ENCODE peak calls at places on chromosomes 4 and X, in ten cellular contexts. I is adrenal gland, Q is mammary epithelial cell, L is astrocyte, Z is Caco-2, K is PC-3, O is lower lobe of right lung, C is stomach, F is endodermal cell, Y is prostate gland. G is an unnamed sample. For H3K4me1 and H3K9me3, the result is how much of the 10 kb centered on the place peaks cover.

GRCh38 chr4:86730310-86730709 is 118.9 kb downstream of the SLC10A6 start:
- DNase-seq in Z (no peak), O (no peak), L (no peak), F (peak), C (no peak), K (no peak), Y (no peak), I (no peak), Q (no peak), G (no peak)

GRCh38 chrX:3663576-3664290 is 49.7 kb downstream of the PRKX start:
- DNase-seq in I (peak), K (no peak), F (no peak), Z (no peak), O (peak), L (no peak), Y (no peak), C (no peak), Q (no peak), G (no peak)

GRCh38 chrX:11967986-11968385 is 170.3 kb upstream of the FRMPD4 start:
- DNase-seq in I (no peak), C (no peak), Y (no peak), L (peak), F (no peak), Q (peak), O (no peak), K (peak), Z (no peak), G (no peak)

GRCh38 chr4:75990129-75990528 is 616 bp downstream of the SDAD1 start:
- DNase-seq in F (no peak), I (no peak), C (no peak), Y (no peak), L (no peak), Z (no peak), Q (peak), O (no peak), K (no peak), G (peak)

GRCh38 chrX:19017271-19017670 is 33.4 kb upstream of the PHKA2 start:
- DNase-seq in Q (no peak), L (no peak), O (no peak), I (no peak), F (peak), C (no peak), Z (peak), Y (no peak), K (peak), G (peak)

GRCh38 chr4:170721812-170722373 is 632.1 kb upstream of the AADAT start:
- DNase-seq in L (no peak), O (no peak), Q (no peak), Y (no peak), F (no peak), C (no peak), Z (no peak), I (no peak), K (no peak), G (no peak)

GRCh38 chr4:175671491-175671934 is 140.6 kb downstream of the GPM6A start:
- DNase-seq in F (peak), Y (no peak), K (peak), I (no peak), Q (no peak), L (peak), C (no peak), O (no peak), Z (peak), G (no peak)

GRCh38 chrX:22314211-22314610 is 41.5 kb downstream of the CBLL2 start:
- DNase-seq in O (no peak), K (peak), Q (peak), I (no peak), Z (no peak), L (no peak), Y (no peak), C (no peak), F (no peak), G (no peak)

GRCh38 chr4:76007089-76007559 is at the start of gene CXCL9:
- DNase-seq in Z (peak), I (no peak), Y (no peak), Q (peak), F (no peak), O (no peak), L (no peak), K (peak), C (no peak), G (no peak)

GRCh38 chrX:45623266-45623665 is 422.6 kb upstream of the DIPK2B start:
- DNase-seq in Z (no peak), Q (peak), I (no peak), L (peak), K (peak), C (no peak), O (no peak), F (no peak), Y (no peak), G (no peak)

GRCh38 chr4:123158576-123158975 is 236.2 kb upstream of the NUDT6 start:
- DNase-seq in K (no peak), F (no peak), Q (peak), O (no peak), I (no peak), L (no peak), Z (no peak), Y (no peak), C (no peak), G (no peak)

GRCh38 chr4:20019310-20020015 is 232.2 kb upstream of the SLIT2 start:
- DNase-seq in K (peak), O (no peak), F (no peak), C (no peak), I (no peak), Q (no peak), Y (no peak), Z (no peak), L (peak), G (no peak)

DNA sequence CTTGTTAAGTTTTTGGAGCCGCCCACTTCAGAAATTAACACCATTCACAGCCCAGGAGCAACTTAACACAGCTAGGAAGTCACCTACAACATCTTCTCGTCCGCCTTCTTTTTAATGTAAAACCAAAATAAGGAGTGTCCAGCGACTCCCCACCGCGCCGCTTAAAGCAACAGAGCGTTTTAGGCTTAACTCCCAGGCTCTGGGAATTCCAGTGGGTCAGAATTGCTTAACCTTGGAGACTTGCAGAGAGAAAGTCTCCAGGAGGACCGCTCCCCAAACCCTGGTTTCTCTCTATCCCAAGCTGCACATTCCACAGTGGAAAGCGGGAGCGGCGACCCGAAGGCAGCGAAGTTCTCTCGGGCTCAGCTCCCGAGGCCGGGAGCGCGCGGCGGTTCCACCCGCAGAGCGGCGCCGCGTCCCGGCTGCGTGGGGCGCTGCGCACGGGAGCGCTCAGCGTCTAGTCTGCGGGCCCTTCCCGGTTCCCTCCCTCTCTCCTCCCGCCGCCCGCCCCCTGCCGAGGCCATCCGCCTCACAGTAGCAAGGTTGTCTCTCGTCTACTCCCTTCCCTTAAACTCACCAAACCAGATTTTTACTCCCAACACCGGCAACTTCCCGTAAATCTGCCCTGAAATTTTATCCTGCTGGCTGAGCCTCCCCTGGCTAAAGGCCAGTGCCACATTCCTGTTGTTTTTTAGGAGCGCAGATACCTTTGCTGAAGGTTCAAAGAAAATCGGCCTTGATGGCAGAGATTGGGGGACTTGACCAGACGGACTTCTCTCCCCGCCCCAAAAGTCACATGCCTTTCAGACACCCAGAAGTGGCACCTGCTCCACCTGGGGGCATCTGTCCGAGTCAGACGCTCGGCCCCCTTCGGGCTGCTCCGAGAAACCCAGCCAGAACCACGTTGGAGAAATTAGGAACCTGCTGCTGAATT is at the start of gene RBM47:
- DNase-seq in C (peak), L (peak), K (peak), Q (peak), F (peak), I (peak), Y (peak), Z (peak), O (peak), G (peak)
- TF ChIP-seq CTCF in C (no peak), L (no peak), K (no peak), Q (peak), F (peak), I (no peak), Y (no peak), Z (no peak), O (peak), G (peak)

GRCh38 chr4:184368290-184368689 is 106.1 kb downstream of the IRF2 start:
- DNase-seq in C (no peak), L (no peak), Q (no peak), Y (no peak), Z (no peak), F (peak), K (no peak), I (no peak), O (no peak), G (no peak)

GRCh38 chr4:184370711-184371389 is 103.5 kb downstream of the IRF2 start:
- DNase-seq in F (peak), Y (no peak), I (no peak), Q (no peak), K (no peak), Z (no peak), L (peak), O (no peak), C (no peak), G (peak)

GRCh38 chr4:184371390-184371787 is 103.0 kb downstream of the IRF2 start:
- DNase-seq in K (no peak), L (no peak), Z (no peak), Q (no peak), I (no peak), O (no peak), C (no peak), Y (no peak), F (peak), G (no peak)

GRCh38 chr4:184368731-184369130 is 105.6 kb downstream of the IRF2 start:
- DNase-seq in Z (no peak), F (no peak), L (no peak), Q (no peak), C (no peak), O (no peak), K (no peak), Y (no peak), I (no peak), G (no peak)

DNA sequence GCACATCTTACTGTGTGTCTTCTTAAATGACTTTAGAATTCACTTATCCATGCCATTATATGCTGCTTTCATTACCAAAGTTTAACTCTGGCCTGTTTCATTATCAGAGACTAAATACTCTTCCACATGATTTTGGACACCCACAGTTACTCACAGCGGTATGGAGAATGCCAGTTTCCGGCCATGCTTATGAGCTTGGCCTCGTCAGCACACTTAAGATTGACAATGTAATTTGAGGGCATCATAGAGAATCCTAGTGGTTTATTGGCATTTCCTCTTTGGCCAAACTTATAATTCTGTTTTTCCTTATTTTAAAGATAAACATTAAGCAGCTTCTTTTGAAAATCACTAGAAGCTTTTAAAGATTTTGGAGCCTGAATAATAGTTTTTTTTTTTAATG is 104.5 kb downstream of the IRF2 start:
- DNase-seq in Q (no peak), K (no peak), L (peak), F (no peak), C (no peak), Z (no peak), O (no peak), I (no peak), Y (no peak), G (no peak)
- H3K4me1 ChIP-seq in Q (under half), K (under half), L (under half), F (under half), C (under half), Z (under half), O (under half), I (under half), Y (under half), G (under half)

GRCh38 chr4:271492-272103 is 33.7 kb downstream of the ZNF732 start:
- DNase-seq in Y (no peak), O (no peak), K (no peak), C (no peak), Z (no peak), F (no peak), Q (no peak), I (no peak), L (no peak), G (no peak)
- H3K9me3 ChIP-seq in Y (under half), O (half or more), K (under half), C (half or more), Z (under half), F (half or more), Q (under half), I (half or more), L (under half), G (under half)

GRCh38 chr4:126582737-126583136 is 1050.0 kb upstream of the INTU start:
- DNase-seq in Z (no peak), C (no peak), K (peak), O (no peak), Y (no peak), Q (peak), I (no peak), L (no peak), F (peak), G (no peak)
- TF ChIP-seq CTCF in Z (no peak), C (no peak), K (peak), O (no peak), Y (no peak), Q (peak), I (no peak), L (no peak), F (peak), G (peak)

GRCh38 chrX:38664285-38664684 is 102.9 kb downstream of the TSPAN7 start:
- DNase-seq in Y (no peak), L (peak), Q (peak), I (no peak), F (peak), Z (peak), K (peak), O (no peak), C (no peak), G (peak)

GRCh38 chrX:38661561-38661960 is 100.2 kb downstream of the TSPAN7 start:
- DNase-seq in Z (no peak), I (no peak), K (no peak), F (no peak), O (no peak), C (no peak), Q (no peak), Y (no peak), L (no peak), G (no peak)

GRCh38 chrX:38657562-38657961 is 96.2 kb downstream of the TSPAN7 start:
- DNase-seq in Q (no peak), C (no peak), Y (no peak), Z (no peak), K (no peak), I (no peak), O (no peak), F (no peak), L (no peak), G (no peak)

GRCh38 chrX:38662640-38663039 is 101.3 kb downstream of the TSPAN7 start:
- DNase-seq in K (no peak), L (no peak), Q (no peak), O (no peak), Z (no peak), F (no peak), Y (no peak), I (no peak), C (no peak), G (no peak)

GRCh38 chrX:38660395-38661179 is 99.2 kb downstream of the TSPAN7 start:
- DNase-seq in O (no peak), I (no peak), C (no peak), K (no peak), Q (no peak), L (no peak), F (no peak), Y (no peak), Z (no peak), G (no peak)
- H3K4me1 ChIP-seq in O (under half), I (under half), C (under half), K (under half), Q (under half), L (under half), F (under half), Y (under half), Z (under half), G (under half)

DNA sequence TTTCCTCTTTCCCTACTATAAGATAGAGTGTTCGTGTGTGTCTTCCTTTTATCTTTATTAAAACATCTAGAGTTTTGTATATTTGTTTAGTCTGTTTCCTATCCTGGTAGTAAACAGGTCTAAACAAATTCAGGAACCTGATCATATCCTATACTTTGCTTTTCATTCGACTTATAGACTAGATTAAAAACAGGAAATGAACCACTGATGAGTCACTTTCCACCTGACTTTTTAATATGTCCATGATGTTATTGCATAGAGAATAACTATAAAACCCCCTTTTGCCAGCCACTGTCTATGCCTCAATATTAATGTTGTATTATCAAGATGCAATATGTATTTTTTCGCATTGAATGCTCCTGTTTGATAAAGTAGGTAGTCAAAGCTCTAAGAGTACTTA is 1794.0 kb downstream of the STIM2 start:
- DNase-seq in O (no peak), F (no peak), I (no peak), K (peak), Q (peak), Y (no peak), C (no peak), L (no peak), Z (no peak), G (no peak)
- H3K9me3 ChIP-seq in O (under half), F (under half), I (under half), K (under half), Q (under half), Y (under half), C (under half), L (under half), Z (under half), G (under half)

DNA sequence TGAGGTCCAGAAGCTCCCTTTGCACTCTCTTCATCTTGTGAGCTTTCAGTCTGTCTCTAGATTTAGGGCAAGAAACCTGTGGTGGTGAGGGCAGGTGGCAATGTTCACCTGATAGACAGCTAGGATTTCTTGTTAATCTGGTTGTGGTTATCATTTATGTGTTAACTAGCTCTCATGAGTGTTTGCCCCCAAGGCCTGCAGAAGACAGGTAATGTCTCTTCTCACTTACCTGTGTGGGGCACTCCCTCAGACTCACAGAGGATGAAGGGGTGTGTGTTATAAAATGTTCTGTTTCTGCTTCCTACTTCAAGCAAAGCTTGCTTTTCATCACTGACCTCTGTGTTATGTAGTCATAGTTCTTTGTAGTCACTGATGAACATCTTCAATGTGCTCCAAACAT is 17.8 kb downstream of the EGF start:
- DNase-seq in O (no peak), Q (peak), C (no peak), I (no peak), K (no peak), L (no peak), F (no peak), Y (no peak), Z (no peak), G (no peak)
- TF ChIP-seq CTCF in O (no peak), Q (no peak), C (no peak), I (no peak), K (no peak), L (no peak), F (no peak), Y (no peak), Z (no peak), G (no peak)

GRCh38 chr4:135927651-135928050 is 1604.6 kb downstream of the PCDH18 start:
- DNase-seq in O (no peak), C (no peak), K (peak), I (no peak), F (no peak), L (no peak), Z (no peak), Q (no peak), Y (no peak), G (no peak)
- H3K4me1 ChIP-seq in O (under half), C (under half), K (under half), I (under half), F (under half), L (under half), Z (under half), Q (under half), Y (under half), G (under half)